ENCODE peak calls at places on chromosomes 16 and 17, in seven cellular contexts. I is GM23338, K is stomach, E is mesendoderm, G is AG04450, Q is tibial artery, B is breast epithelium. H is an unnamed sample.

GRCh38 chr16:12519986-12520385 is 283.7 kb downstream of the CPPED1 start:
- DNase-seq in Q (no peak), G (no peak), K (no peak), I (no peak), B (no peak), E (no peak), H (no peak)

GRCh38 chr17:67829331-67829730 is 4.0 kb downstream of the BPTF start:
- DNase-seq in G (no peak), B (no peak), K (no peak), E (peak; percentile 42), Q (no peak), I (peak; percentile 27), H (peak; percentile 61)

GRCh38 chr16:71645450-71645849 is 19.5 kb downstream of the MARVELD3 start:
- DNase-seq in Q (no peak), K (no peak), E (peak; percentile 63), G (no peak), B (no peak), I (peak; percentile 70), H (no peak)

GRCh38 chr16:6827272-6827671 is 505.4 kb upstream of the RBFOX1 start:
- DNase-seq in Q (no peak), K (no peak), G (no peak), I (no peak), E (peak; percentile 41), B (no peak), H (no peak)

GRCh38 chr16:13316008-13316407 is 414.6 kb downstream of the SHISA9 start:
- DNase-seq in E (no peak), K (no peak), Q (no peak), I (no peak), G (no peak), B (no peak), H (no peak)

GRCh38 chr17:34370376-34370996 is 7.5 kb upstream of the CCL1 start:
- DNase-seq in E (no peak), K (no peak), I (no peak), G (no peak), Q (no peak), B (no peak), H (no peak)

GRCh38 chr16:11615756-11616447 is 29.2 kb upstream of the LITAF start:
- DNase-seq in G (no peak), E (peak; percentile 94), B (no peak), Q (no peak), I (peak; percentile 90), K (no peak), H (no peak)

GRCh38 chr16:55471448-55472097 is 7.4 kb upstream of the MMP2 start:
- DNase-seq in B (no peak), K (no peak), G (peak; percentile 51), Q (peak; percentile 38), E (peak; percentile 75), I (no peak), H (peak; percentile 8)

DNA sequence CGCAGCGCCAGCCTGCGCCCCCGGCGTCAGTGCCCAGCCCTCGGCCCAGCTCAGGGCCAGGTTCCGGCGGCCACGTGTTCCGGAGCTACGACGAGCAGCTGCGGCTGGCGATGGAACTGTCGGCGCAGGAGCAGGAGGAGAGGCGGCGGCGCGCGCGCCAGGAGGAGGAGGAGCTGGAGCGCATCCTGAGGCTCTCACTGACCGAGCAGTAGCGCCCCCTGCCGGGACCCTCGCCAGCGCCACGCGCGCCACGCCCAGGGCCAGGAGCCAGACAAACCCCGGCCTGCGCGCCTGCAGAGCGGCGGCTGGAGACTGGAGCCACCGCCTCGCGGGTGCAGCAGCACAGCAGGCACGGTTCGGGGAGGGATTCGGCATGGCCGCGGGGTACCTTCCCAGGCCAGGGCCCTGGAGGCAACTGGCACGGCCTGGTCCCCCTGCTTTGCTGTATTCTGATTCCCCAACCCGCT is 9.3 kb downstream of the CORO6 start:
- DNase-seq in B (peak; percentile 77), E (peak; percentile 96), Q (peak; percentile 96), I (peak; percentile 96), K (peak; percentile 93), G (no peak), H (peak; percentile 50)
- H3K4me3 ChIP-seq in B (peak overlapping the region; percentile 33), E (no peak overlapping the region), Q (peak overlapping the region; percentile 49), I (peak overlapping the region; percentile 67), K (peak overlapping the region; percentile 31), G (no peak overlapping the region), H (peak overlapping the region; percentile 25)

GRCh38 chr16:89925596-89926079 is 2.5 kb downstream of the TUBB3 start:
- DNase-seq in K (no peak), Q (no peak), I (peak; percentile 64), E (peak; percentile 58), G (no peak), B (no peak), H (no peak)

GRCh38 chr16:89922884-89923639 is at the start of gene TUBB3:
- DNase-seq in G (no peak), Q (peak; percentile 68), B (no peak), I (peak; percentile 91), E (peak; percentile 87), K (peak; percentile 69), H (no peak)

GRCh38 chr16:89924298-89924924 is 1.3 kb downstream of the TUBB3 start:
- DNase-seq in K (no peak), G (no peak), I (peak; percentile 94), E (peak; percentile 93), Q (no peak), B (no peak), H (no peak)

GRCh38 chr16:89923640-89924297 is 627 bp downstream of the TUBB3 start:
- DNase-seq in B (no peak), Q (peak; percentile 68), I (peak; percentile 66), E (peak; percentile 46), K (no peak), G (no peak), H (no peak)

GRCh38 chr16:89924925-89925307 is 1.8 kb downstream of the TUBB3 start:
- DNase-seq in E (no peak), K (no peak), B (no peak), I (peak; percentile 37), G (no peak), Q (no peak), H (no peak)
- H3K4me3 ChIP-seq in E (no peak overlapping the region), K (no peak overlapping the region), B (no peak overlapping the region), I (peak overlapping the region; percentile 86), G (peak overlapping the region; percentile 84), Q (no peak overlapping the region), H (no peak overlapping the region)

DNA sequence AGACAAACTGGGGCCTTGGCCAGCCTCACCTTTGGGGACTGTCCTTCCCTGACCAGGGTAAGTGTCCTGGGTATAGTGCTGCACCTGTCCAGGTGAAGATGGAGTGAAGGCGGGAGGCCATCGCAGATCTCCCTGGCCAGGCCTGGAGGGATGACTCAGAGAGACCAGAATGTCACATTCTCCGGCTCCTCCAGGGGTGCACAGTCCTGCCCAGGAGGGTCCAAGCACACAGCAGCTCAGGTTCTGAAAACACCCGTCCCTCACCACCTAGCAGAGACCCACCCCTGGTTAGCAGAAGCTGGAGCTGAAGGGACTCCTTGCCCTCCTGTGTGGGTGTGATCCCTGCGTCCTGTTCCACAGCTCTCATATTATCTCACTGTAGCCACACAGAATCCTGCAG is 21.9 kb downstream of the FA2H start:
- DNase-seq in E (no peak), Q (no peak), B (no peak), G (no peak), I (no peak), K (no peak), H (no peak)
- H3K4me3 ChIP-seq in E (no peak overlapping the region), Q (no peak overlapping the region), B (no peak overlapping the region), G (no peak overlapping the region), I (no peak overlapping the region), K (no peak overlapping the region), H (no peak overlapping the region)

GRCh38 chr17:82698974-82699442 is 510 bp upstream of the RAB40B start:
- DNase-seq in G (no peak), I (peak; percentile 60), B (no peak), Q (no peak), E (no peak), K (no peak), H (no peak)

GRCh38 chr17:82698065-82698973 is at the start of gene RAB40B:
- DNase-seq in G (peak; percentile 96), B (peak; percentile 100), Q (peak; percentile 100), E (peak; percentile 99), K (peak; percentile 100), I (peak; percentile 99), H (peak; percentile 92)

GRCh38 chr17:82696916-82697807 is 1.3 kb downstream of the RAB40B start:
- DNase-seq in B (no peak), K (peak; percentile 34), G (no peak), E (no peak), Q (no peak), I (peak; percentile 51), H (no peak)

GRCh38 chr17:82697808-82698064 is 762 bp downstream of the RAB40B start:
- DNase-seq in Q (no peak), G (no peak), I (no peak), B (no peak), E (no peak), K (no peak), H (no peak)

GRCh38 chr17:82699551-82699950 is 1.1 kb upstream of the RAB40B start:
- DNase-seq in G (no peak), B (no peak), K (no peak), Q (no peak), E (no peak), I (no peak), H (no peak)
- H3K4me3 ChIP-seq in G (peak overlapping the region; percentile 68), B (peak overlapping the region; percentile 75), K (peak overlapping the region; percentile 89), Q (peak overlapping the region; percentile 93), E (no peak overlapping the region), I (peak overlapping the region; percentile 63), H (no peak overlapping the region)

GRCh38 chr17:39607057-39607850 is 466 bp downstream of the NEUROD2 start:
- DNase-seq in B (no peak), G (no peak), E (no peak), Q (no peak), I (peak; percentile 77), K (no peak), H (no peak)

GRCh38 chr17:39606434-39607056 is 1.2 kb downstream of the NEUROD2 start:
- DNase-seq in K (no peak), I (peak; percentile 56), Q (no peak), E (no peak), G (no peak), B (no peak), H (no peak)

GRCh38 chr17:39604911-39605491 is 2.7 kb downstream of the NEUROD2 start:
- DNase-seq in B (no peak), G (no peak), E (no peak), Q (no peak), K (no peak), I (peak; percentile 56), H (no peak)

GRCh38 chr17:39607851-39608130 is at the start of gene NEUROD2:
- DNase-seq in B (no peak), K (no peak), E (no peak), G (no peak), I (no peak), Q (no peak), H (no peak)

GRCh38 chr17:39605492-39606433 is 2.0 kb downstream of the NEUROD2 start:
- DNase-seq in Q (no peak), G (no peak), I (peak; percentile 77), E (no peak), K (no peak), B (no peak), H (no peak)
- H3K4me3 ChIP-seq in Q (peak overlapping the region; percentile 9), G (no peak overlapping the region), I (peak overlapping the region; percentile 66), E (no peak overlapping the region), K (no peak overlapping the region), B (peak overlapping the region; percentile 34), H (no peak overlapping the region)

GRCh38 chr16:352547-353403 is at the start of gene AXIN1:
- DNase-seq in Q (peak; percentile 99), E (peak; percentile 99), K (peak; percentile 100), I (peak; percentile 100), G (peak; percentile 61), B (peak; percentile 100), H (peak; percentile 85)
- H3K4me3 ChIP-seq in Q (peak within 1 kb of the TSS; percentile 91), E (peak within 1 kb of the TSS; percentile 70), K (peak within 1 kb of the TSS; percentile 79), I (peak within 1 kb of the TSS; percentile 80), G (peak within 1 kb of the TSS; percentile 72), B (peak within 1 kb of the TSS; percentile 77), H (peak within 1 kb of the TSS; percentile 81)

H was measured in GM12864.